ENCODE peak calls at places on chromosomes 1 and 21, in eight cellular contexts. U is GM12865, X is upper lobe of right lung, Q is neural progenitor cell, Y is lower leg skin, L is mammary epithelial cell, F is right cardiac atrium, J is adipocyte. P is an unnamed sample.

GRCh38 chr1:193062698-193063463 is 3.5 kb downstream of the RO60 start:
- DNase-seq in X (no peak), U (no peak), Y (no peak), Q (no peak), F (no peak), L (no peak), J (no peak), P (no peak)

GRCh38 chr21:41196990-41197389 is 29.0 kb downstream of the BACE2 start:
- DNase-seq in F (no peak), X (no peak), Y (no peak), J (no peak), Q (no peak), L (peak; percentile 29), U (no peak), P (no peak)

GRCh38 chr1:203342192-203342940 is 8.6 kb downstream of the FMOD start:
- DNase-seq in L (peak; percentile 36), X (no peak), Y (no peak), U (peak; percentile 52), F (peak; percentile 35), J (peak; percentile 72), Q (peak; percentile 79), P (no peak)

GRCh38 chr1:176619261-176619660 is 156.3 kb downstream of the PAPPA2 start:
- DNase-seq in Q (no peak), J (no peak), F (no peak), U (no peak), X (no peak), Y (no peak), L (no peak), P (no peak)

GRCh38 chr1:35544976-35545375 is 12.2 kb downstream of the KIAA0319L start:
- DNase-seq in L (no peak), F (peak; percentile 46), U (peak; percentile 77), J (peak; percentile 14), Y (no peak), X (no peak), Q (peak; percentile 83), P (no peak)

GRCh38 chr1:31238612-31238985 is 1.1 kb downstream of the NKAIN1 start:
- DNase-seq in Y (no peak), J (no peak), U (no peak), L (no peak), F (no peak), Q (no peak), X (no peak), P (no peak)

GRCh38 chr1:210586785-210587184 is 258.1 kb downstream of the HHAT start:
- DNase-seq in U (no peak), Y (no peak), Q (no peak), L (no peak), J (no peak), F (no peak), X (no peak), P (no peak)

GRCh38 chr1:61223140-61223539 is 140.8 kb downstream of the NFIA start:
- DNase-seq in U (no peak), Q (no peak), X (no peak), L (no peak), Y (no peak), F (no peak), J (peak; percentile 19), P (no peak)

GRCh38 chr1:4176841-4177240 is 276.8 kb upstream of the C1orf174 start:
- DNase-seq in L (no peak), Y (peak; percentile 77), F (no peak), Q (no peak), U (no peak), X (no peak), J (no peak), P (peak; percentile 43)

GRCh38 chr1:162822391-162823200 is 32.1 kb downstream of the HSD17B7 start:
- DNase-seq in F (peak; percentile 19), X (no peak), Y (no peak), Q (peak; percentile 64), J (peak; percentile 44), L (no peak), U (no peak), P (no peak)

GRCh38 chr1:173590557-173590956 is 12.3 kb downstream of the SLC9C2 start:
- DNase-seq in Q (no peak), Y (no peak), U (no peak), X (no peak), J (peak; percentile 6), F (no peak), L (peak; percentile 50), P (no peak)

GRCh38 chr1:17603091-17603841 is 63.8 kb downstream of the ARHGEF10L start:
- DNase-seq in L (no peak), J (no peak), U (no peak), Y (no peak), X (no peak), Q (no peak), F (no peak), P (no peak)

GRCh38 chr1:49351744-49352143 is 575.1 kb upstream of the BEND5 start:
- DNase-seq in U (no peak), Y (no peak), J (peak; percentile 26), X (no peak), F (no peak), Q (no peak), L (peak; percentile 82), P (no peak)

GRCh38 chr1:18945401-18945849 is 11.1 kb downstream of the IFFO2 start:
- DNase-seq in X (no peak), J (no peak), U (no peak), L (no peak), Y (no peak), F (peak; percentile 45), Q (peak; percentile 48), P (no peak)

GRCh38 chr1:246647113-246647512 is 77.1 kb upstream of the SCCPDH start:
- DNase-seq in F (peak; percentile 67), X (no peak), Q (peak; percentile 77), L (no peak), J (peak; percentile 63), Y (no peak), U (no peak), P (no peak)

GRCh38 chr1:189323090-189323489 is 1154.6 kb downstream of the BRINP3 start:
- DNase-seq in F (no peak), Y (no peak), X (no peak), U (no peak), J (peak; percentile 41), Q (no peak), L (no peak), P (no peak)

GRCh38 chr1:9065213-9065751 is 4.2 kb downstream of the SLC2A5 start:
- DNase-seq in J (no peak), U (no peak), Y (no peak), X (no peak), L (no peak), Q (no peak), F (no peak), P (no peak)

GRCh38 chr1:192914696-192915095 is 105.9 kb downstream of the RGS2 start:
- DNase-seq in J (no peak), Q (no peak), L (no peak), F (no peak), U (no peak), Y (no peak), X (no peak), P (no peak)

GRCh38 chr1:99559166-99559565 is 86.7 kb upstream of the PALMD start:
- DNase-seq in Q (no peak), Y (no peak), J (no peak), F (no peak), X (no peak), L (no peak), U (no peak), P (no peak)

DNA sequence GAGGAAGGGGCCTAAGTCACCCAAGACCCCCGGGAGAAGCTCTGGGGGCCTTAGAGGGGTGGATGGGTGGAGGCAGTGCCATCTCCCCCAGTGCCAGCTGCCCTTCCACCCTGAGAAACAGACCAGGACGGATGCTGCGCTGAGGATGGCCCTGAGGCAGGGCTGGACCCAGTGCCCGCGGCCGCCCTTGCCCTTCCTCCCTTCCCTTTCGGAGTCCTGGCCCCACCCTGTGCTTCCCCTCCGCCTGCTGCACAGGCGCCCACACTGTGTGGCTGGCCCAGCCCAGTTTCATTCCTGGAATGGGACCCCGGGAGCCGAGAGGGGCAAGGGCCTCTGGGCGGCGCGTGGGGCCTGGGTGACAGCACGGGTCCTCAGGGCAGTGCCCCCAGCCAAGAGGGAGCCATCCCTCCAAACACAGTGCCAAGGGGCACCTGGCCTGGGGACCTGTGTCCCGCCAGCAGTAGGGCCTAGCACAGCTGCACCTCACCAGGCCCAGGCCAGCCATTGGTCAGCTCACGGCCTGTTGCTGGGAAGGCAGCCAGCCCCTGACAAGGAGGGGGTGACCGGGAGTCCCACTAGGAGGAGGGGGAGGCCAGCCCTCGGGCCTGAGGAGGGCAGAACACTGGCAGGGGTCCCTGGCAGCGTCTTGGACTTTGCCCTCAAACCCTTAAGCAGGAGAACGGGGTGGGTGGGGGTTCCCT is 13.4 kb upstream of the SKI start:
- DNase-seq in F (peak; percentile 69), Q (no peak), L (no peak), X (peak; percentile 78), U (no peak), J (no peak), Y (no peak), P (peak; percentile 89)
- H3K4me3 ChIP-seq in F (no peak overlapping the region), Q (no peak overlapping the region), L (no peak overlapping the region), X (no peak overlapping the region), U (no peak overlapping the region), J (no peak overlapping the region), Y (no peak overlapping the region), P (no peak overlapping the region)

DNA sequence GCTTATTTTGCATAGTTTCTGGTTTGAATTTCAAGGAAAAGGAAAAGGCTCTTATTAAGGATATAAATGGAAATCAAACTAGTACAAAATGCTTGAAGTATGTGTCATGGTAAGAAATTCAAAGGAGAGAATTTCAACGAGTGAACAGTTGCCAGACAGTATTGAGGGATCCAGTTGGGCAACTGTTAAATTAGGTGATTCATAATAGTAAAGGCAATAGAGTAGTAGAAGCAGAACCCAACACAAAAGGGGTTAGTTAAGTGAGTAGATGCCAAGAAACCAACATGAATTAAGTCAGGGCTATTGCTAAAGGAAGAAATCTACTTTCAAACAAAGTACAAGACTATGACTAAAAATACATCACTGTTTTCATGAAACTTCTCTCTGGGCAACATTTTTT is 1.0 kb downstream of the GBP5 start:
- DNase-seq in U (no peak), X (no peak), F (no peak), L (peak; percentile 73), J (peak; percentile 89), Y (no peak), Q (no peak), P (no peak)
- H3K4me3 ChIP-seq in U (no peak overlapping the region), X (peak overlapping the region; percentile 31), F (no peak overlapping the region), L (no peak overlapping the region), J (no peak overlapping the region), Y (no peak overlapping the region), Q (no peak overlapping the region), P (peak overlapping the region; percentile 40)

GRCh38 chr21:20661745-20662470 is 336.3 kb upstream of the NCAM2 start:
- DNase-seq in J (no peak), U (no peak), F (no peak), L (no peak), X (no peak), Y (no peak), Q (peak; percentile 84), P (no peak)
- H3K4me3 ChIP-seq in J (no peak overlapping the region), U (no peak overlapping the region), F (no peak overlapping the region), L (no peak overlapping the region), X (no peak overlapping the region), Y (no peak overlapping the region), Q (peak overlapping the region; percentile 25), P (no peak overlapping the region)

DNA sequence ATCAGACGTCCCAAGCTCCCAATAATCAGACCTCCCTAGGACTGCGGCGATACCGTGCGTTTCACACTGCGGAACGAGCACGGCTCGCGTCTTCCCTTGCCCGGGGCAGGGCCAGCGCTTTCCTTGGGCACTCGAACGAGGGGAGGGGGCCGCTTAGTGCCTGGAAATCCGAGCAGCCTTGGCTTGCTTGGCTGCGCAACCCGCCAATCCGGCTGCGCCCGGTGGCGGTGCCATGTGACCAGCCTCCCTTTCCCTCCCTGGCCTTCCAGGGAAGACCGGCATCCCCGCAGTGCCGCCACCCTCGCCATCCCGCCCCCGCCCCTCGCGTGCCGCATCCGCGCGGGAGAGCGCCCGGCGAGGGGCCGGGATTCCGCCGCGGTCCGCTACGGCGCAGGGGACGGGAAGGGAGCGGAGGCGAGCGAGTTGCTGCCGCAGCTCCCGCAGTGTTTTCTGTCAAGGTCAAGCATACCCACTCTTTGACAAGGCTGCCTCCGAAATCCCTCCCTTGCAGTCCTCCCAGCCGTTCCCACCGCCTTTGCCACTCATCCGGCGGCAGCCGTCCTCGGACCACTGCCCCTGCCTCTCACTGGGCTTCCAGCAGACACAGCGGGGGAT is 8.3 kb upstream of the RNF19B start:
- DNase-seq in U (no peak), X (peak; percentile 90), J (peak; percentile 69), Q (peak; percentile 91), Y (peak; percentile 90), L (no peak), F (peak; percentile 57), P (peak; percentile 85)
- H3K4me3 ChIP-seq in U (no peak overlapping the region), X (peak overlapping the region; percentile 60), J (peak overlapping the region; percentile 84), Q (peak overlapping the region; percentile 47), Y (peak overlapping the region; percentile 29), L (peak overlapping the region; percentile 44), F (peak overlapping the region; percentile 78), P (peak overlapping the region; percentile 47)